ENCODE peak calls at places on chromosome 9, in nine cellular contexts. One of them, this sample, is unnamed.

GRCh38 chr9:94533155-94533554 is 21.7 kb upstream of the PCAT7 start:
- DNase-seq in RPMI7951: no peak
- DNase-seq in Calu3: no peak
- DNase-seq in WERI-Rb-1: no peak
- DNase-seq in RWPE1: no peak
- DNase-seq in activated CD4-positive, alpha-beta T cell treated with anti-CD3 and anti-CD28 coated beads for 24 hours: no peak
- DNase-seq in activated T-cell treated with anti-CD3 and anti-CD28 coated beads, Interleukin-2, amount 50 U/mL, for 1 hour: no peak
- DNase-seq in lower lobe of right lung: no peak
- DNase-seq in omental fat pad: no peak
- DNase-seq in this sample: no peak

GRCh38 chr9:105309531-105309931 is 65.1 kb downstream of the SLC44A1 start:
- DNase-seq in activated CD4-positive, alpha-beta T cell treated with anti-CD3 and anti-CD28 coated beads for 24 hours: no peak
- DNase-seq in activated T-cell treated with anti-CD3 and anti-CD28 coated beads, Interleukin-2, amount 50 U/mL, for 1 hour: no peak
- DNase-seq in omental fat pad: no peak
- DNase-seq in WERI-Rb-1: no peak
- DNase-seq in RWPE1: no peak
- DNase-seq in Calu3: no peak
- DNase-seq in RPMI7951: peak
- DNase-seq in lower lobe of right lung: no peak
- DNase-seq in this sample: no peak

GRCh38 chr9:136566553-136566895 is 20.7 kb upstream of the NOTCH1 start:
- DNase-seq in RWPE1: no peak
- DNase-seq in WERI-Rb-1: no peak
- DNase-seq in activated CD4-positive, alpha-beta T cell treated with anti-CD3 and anti-CD28 coated beads for 24 hours: no peak
- DNase-seq in omental fat pad: no peak
- DNase-seq in RPMI7951: no peak
- DNase-seq in lower lobe of right lung: no peak
- DNase-seq in activated T-cell treated with anti-CD3 and anti-CD28 coated beads, Interleukin-2, amount 50 U/mL, for 1 hour: no peak
- DNase-seq in Calu3: no peak
- DNase-seq in this sample: no peak

GRCh38 chr9:134639994-134640393 is 1.6 kb upstream of the COL5A1 start:
- DNase-seq in RWPE1: no peak
- DNase-seq in RPMI7951: no peak
- DNase-seq in lower lobe of right lung: no peak
- DNase-seq in activated T-cell treated with anti-CD3 and anti-CD28 coated beads, Interleukin-2, amount 50 U/mL, for 1 hour: no peak
- DNase-seq in omental fat pad: no peak
- DNase-seq in activated CD4-positive, alpha-beta T cell treated with anti-CD3 and anti-CD28 coated beads for 24 hours: no peak
- DNase-seq in WERI-Rb-1: no peak
- DNase-seq in Calu3: no peak
- DNase-seq in this sample: no peak

GRCh38 chr9:125609744-125610143 is 97.3 kb downstream of the MAPKAP1 start:
- DNase-seq in activated T-cell treated with anti-CD3 and anti-CD28 coated beads, Interleukin-2, amount 50 U/mL, for 1 hour: no peak
- DNase-seq in omental fat pad: no peak
- DNase-seq in RPMI7951: no peak
- DNase-seq in WERI-Rb-1: no peak
- DNase-seq in Calu3: no peak
- DNase-seq in lower lobe of right lung: no peak
- DNase-seq in activated CD4-positive, alpha-beta T cell treated with anti-CD3 and anti-CD28 coated beads for 24 hours: no peak
- DNase-seq in RWPE1: no peak
- DNase-seq in this sample: no peak

GRCh38 chr9:1871486-1872181 is 143.5 kb upstream of the SMARCA2 start:
- DNase-seq in RPMI7951: no peak
- DNase-seq in activated CD4-positive, alpha-beta T cell treated with anti-CD3 and anti-CD28 coated beads for 24 hours: no peak
- DNase-seq in omental fat pad: no peak
- DNase-seq in lower lobe of right lung: no peak
- DNase-seq in WERI-Rb-1: no peak
- DNase-seq in Calu3: no peak
- DNase-seq in activated T-cell treated with anti-CD3 and anti-CD28 coated beads, Interleukin-2, amount 50 U/mL, for 1 hour: no peak
- DNase-seq in RWPE1: no peak
- DNase-seq in this sample: no peak

GRCh38 chr9:85931495-85931894 is 9.5 kb upstream of the NAA35 start:
- DNase-seq in RWPE1: no peak
- DNase-seq in activated CD4-positive, alpha-beta T cell treated with anti-CD3 and anti-CD28 coated beads for 24 hours: no peak
- DNase-seq in RPMI7951: no peak
- DNase-seq in omental fat pad: no peak
- DNase-seq in activated T-cell treated with anti-CD3 and anti-CD28 coated beads, Interleukin-2, amount 50 U/mL, for 1 hour: no peak
- DNase-seq in WERI-Rb-1: no peak
- DNase-seq in Calu3: no peak
- DNase-seq in lower lobe of right lung: no peak
- DNase-seq in this sample: no peak

GRCh38 chr9:134881313-134881670 is 682 bp downstream of the FCN2 start:
- DNase-seq in omental fat pad: no peak
- DNase-seq in WERI-Rb-1: no peak
- DNase-seq in RWPE1: no peak
- DNase-seq in activated CD4-positive, alpha-beta T cell treated with anti-CD3 and anti-CD28 coated beads for 24 hours: no peak
- DNase-seq in RPMI7951: no peak
- DNase-seq in lower lobe of right lung: no peak
- DNase-seq in activated T-cell treated with anti-CD3 and anti-CD28 coated beads, Interleukin-2, amount 50 U/mL, for 1 hour: no peak
- DNase-seq in Calu3: no peak
- DNase-seq in this sample: no peak

This sample was measured in glutamatergic neuron.